ENCODE peak calls at places on chromosomes 12 and 14, in seven cellular contexts. Z, X, B, Q, L, O and M are unnamed samples.

GRCh38 chr14:82806426-82806825 is 1272.8 kb upstream of the SEL1L start:
- DNase-seq in Q (no peak), O (no peak), B (no peak), Z (no peak), L (no peak), X (no peak), M (no peak)

GRCh38 chr12:57638096-57638495 is 5.1 kb upstream of the B4GALNT1 start:
- DNase-seq in O (no peak), Q (no peak), Z (no peak), X (no peak), B (no peak), L (no peak), M (no peak)

GRCh38 chr12:24911284-24911791 is 37.6 kb downstream of the BCAT1 start:
- DNase-seq in Q (no peak), O (no peak), X (no peak), L (no peak), B (no peak), Z (no peak), M (no peak)

GRCh38 chr12:76226397-76226796 is 121.8 kb downstream of the BBS10 start:
- DNase-seq in L (peak; percentile 29), Q (no peak), Z (no peak), O (no peak), B (no peak), X (no peak), M (no peak)

GRCh38 chr12:70919597-70920035 is 922 bp downstream of the PTPRR start:
- DNase-seq in X (no peak), O (no peak), L (no peak), B (no peak), Z (no peak), Q (no peak), M (no peak)

GRCh38 chr12:114512351-114512750 is 106.4 kb upstream of the TBX5 start:
- DNase-seq in Q (no peak), Z (no peak), X (no peak), L (no peak), B (no peak), O (no peak), M (no peak)

GRCh38 chr14:103121846-103122577 is 1.2 kb upstream of the TNFAIP2 start:
- DNase-seq in X (no peak), O (peak; percentile 44), L (peak; percentile 96), Z (peak; percentile 93), Q (no peak), B (peak; percentile 77), M (no peak)

GRCh38 chr12:111673503-111673902 is 12.3 kb downstream of the BRAP start:
- DNase-seq in O (no peak), Z (no peak), B (no peak), X (no peak), Q (no peak), L (no peak), M (no peak)

GRCh38 chr12:32964981-32965585 is 68.5 kb upstream of the PKP2 start:
- DNase-seq in B (no peak), Q (no peak), X (no peak), Z (no peak), O (no peak), L (no peak), M (no peak)

GRCh38 chr12:28367326-28367725 is 177.1 kb downstream of the CCDC91 start:
- DNase-seq in X (no peak), L (no peak), B (no peak), Q (no peak), Z (no peak), O (no peak), M (no peak)

DNA sequence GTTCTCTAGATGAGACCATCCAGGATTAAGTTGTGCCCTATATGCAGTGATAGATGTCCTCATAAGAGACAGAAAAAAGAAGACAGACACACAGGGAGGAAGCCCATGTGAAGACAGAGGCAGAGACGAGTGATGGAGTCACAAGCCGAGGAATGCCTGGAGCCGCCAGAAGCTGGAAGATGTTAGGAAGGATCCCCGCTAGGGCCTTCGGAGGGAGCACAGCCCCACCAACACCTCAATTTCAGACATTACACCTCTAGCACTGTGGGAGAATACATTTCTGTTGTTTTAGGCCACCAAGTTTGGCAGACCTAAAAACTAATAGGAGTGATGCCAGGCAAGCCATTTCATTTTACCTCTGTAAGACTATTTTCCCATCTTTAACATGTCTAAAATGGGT is 458.5 kb downstream of the MED13L start:
- DNase-seq in B (no peak), Q (no peak), L (no peak), X (no peak), O (no peak), Z (no peak), M (no peak)
- TF ChIP-seq CTCF in B (no peak), Q (no peak), L (no peak), X (no peak), O (no peak), Z (no peak), M (no peak)

GRCh38 chr12:42326466-42327226 is 679 bp downstream of the PPHLN1 start:
- DNase-seq in O (no peak), Z (no peak), Q (no peak), X (no peak), L (no peak), B (peak; percentile 9), M (no peak)

GRCh38 chr12:42323856-42324255 is 2.0 kb downstream of the ZCRB1 start:
- DNase-seq in B (no peak), L (no peak), O (no peak), X (no peak), Q (no peak), Z (no peak), M (no peak)

GRCh38 chr12:42325326-42325775 is 543 bp downstream of the ZCRB1 start:
- DNase-seq in L (no peak), O (no peak), B (no peak), X (no peak), Z (no peak), Q (no peak), M (no peak)

GRCh38 chr12:42327227-42327590 is 1.2 kb downstream of the PPHLN1 start:
- DNase-seq in X (no peak), Q (no peak), B (no peak), Z (no peak), O (no peak), L (no peak), M (no peak)

DNA sequence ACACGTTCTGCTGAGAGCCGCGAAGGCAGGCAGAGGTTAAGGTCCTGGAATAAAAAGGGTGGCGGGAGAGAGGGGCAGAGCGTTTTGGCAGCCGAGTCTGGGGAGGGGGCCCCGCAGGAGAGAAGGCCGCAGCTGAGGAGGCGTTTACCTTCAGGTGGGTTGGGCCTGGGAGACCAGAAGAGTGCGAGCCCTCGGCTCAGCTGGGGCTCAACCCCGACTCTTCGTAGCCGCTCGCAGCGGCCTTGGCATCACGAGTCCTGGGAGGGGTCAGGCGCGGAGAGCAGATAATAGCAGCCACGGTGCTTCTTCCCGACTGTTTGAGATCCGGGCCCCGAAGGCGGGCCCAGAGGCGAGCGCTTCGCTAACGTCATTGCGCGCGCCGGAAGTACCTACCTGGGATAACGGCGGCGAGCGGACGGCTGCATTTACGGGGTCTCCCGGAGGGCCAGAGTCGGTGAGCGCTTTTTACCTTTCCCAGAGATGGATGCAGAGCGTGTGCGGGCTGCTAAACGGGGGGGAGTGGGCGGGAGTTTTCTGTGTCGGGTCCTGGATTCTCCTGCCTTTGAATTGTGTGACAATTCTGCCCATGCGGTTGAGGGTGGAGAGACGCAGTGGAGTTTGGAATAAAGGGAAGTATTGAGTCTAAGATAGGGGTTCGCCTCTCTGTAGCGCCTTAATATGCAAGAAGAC is at the start of the genes PPHLN1 and ZCRB1:
- DNase-seq in X (peak; percentile 22), Q (peak; percentile 54), O (peak; percentile 57), B (peak; percentile 87), Z (peak; percentile 87), L (peak; percentile 96), M (peak; percentile 77)
- TF ChIP-seq CTCF in X (peak; percentile 9), Q (no peak), O (no peak), B (no peak), Z (no peak), L (no peak), M (no peak)

GRCh38 chr12:34372003-34372402 is 349.7 kb downstream of the ALG10 start:
- DNase-seq in X (no peak), Z (no peak), O (no peak), Q (no peak), L (no peak), B (no peak), M (no peak)

GRCh38 chr12:34371050-34371449 is 348.8 kb downstream of the ALG10 start:
- DNase-seq in B (no peak), Z (no peak), L (no peak), O (no peak), Q (no peak), X (no peak), M (no peak)

GRCh38 chr12:34363050-34363673 is 340.9 kb downstream of the ALG10 start:
- DNase-seq in L (no peak), B (no peak), Q (no peak), O (no peak), X (no peak), Z (no peak), M (no peak)

GRCh38 chr12:34373926-34374325 is 351.6 kb downstream of the ALG10 start:
- DNase-seq in O (no peak), B (no peak), Z (no peak), L (no peak), X (no peak), Q (no peak), M (no peak)

GRCh38 chr12:34368079-34368478 is 345.8 kb downstream of the ALG10 start:
- DNase-seq in B (no peak), X (no peak), Q (no peak), O (no peak), Z (no peak), L (no peak), M (no peak)
- TF ChIP-seq CTCF in B (no peak), X (no peak), Q (no peak), O (no peak), Z (no peak), L (no peak), M (no peak)

GRCh38 chr14:71469936-71470335 is 462.3 kb upstream of the RGS6 start:
- DNase-seq in Q (no peak), B (no peak), O (no peak), Z (no peak), X (no peak), L (no peak), M (no peak)
- TF ChIP-seq CTCF in Q (no peak), B (no peak), O (no peak), Z (no peak), X (no peak), L (no peak), M (no peak)

DNA sequence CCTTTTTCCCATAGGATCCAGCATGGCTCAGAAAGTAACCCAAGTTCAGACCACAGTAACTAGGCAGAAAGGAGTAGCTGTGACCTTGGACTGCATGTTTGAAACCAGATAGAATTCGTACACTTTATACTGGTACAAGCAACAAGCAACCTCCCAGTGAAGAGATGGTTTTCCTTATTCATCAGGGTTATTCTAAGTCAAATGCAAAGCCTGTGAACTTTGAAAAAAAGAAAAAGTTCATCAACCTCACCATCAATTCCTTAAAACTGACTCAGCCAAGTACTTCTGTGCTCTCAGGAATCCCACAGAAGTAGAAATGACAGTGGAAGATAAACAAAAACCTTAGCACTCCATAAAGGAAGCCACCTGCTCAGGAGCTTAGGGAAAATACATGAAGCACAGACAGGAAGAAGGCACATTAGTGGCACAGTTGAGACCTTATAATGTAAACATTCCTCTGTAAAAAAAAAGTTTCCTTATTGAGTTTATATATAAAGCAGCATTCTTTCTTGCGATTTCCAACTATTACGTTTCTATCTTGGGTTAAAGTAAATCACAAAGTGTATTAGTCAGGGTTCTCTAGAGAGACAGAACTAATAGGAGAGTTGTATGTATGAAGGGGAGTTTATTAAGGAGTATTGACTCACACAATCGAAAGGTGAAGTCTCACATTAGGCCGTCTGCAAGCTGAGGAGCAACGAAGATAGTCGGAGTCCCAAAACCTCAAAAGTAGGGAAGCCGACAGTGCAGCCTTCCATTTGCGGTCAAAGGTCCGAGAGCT is 398.4 kb downstream of the DAD1 start:
- DNase-seq in X (no peak), Q (no peak), O (no peak), Z (no peak), L (no peak), B (no peak), M (no peak)
- TF ChIP-seq CTCF in X (no peak), Q (no peak), O (no peak), Z (no peak), L (no peak), B (no peak), M (no peak)

GRCh38 chr12:131911851-131912525 is 17.1 kb upstream of the PUS1 start:
- DNase-seq in O (no peak), L (no peak), Z (no peak), Q (no peak), B (no peak), X (no peak), M (no peak)
- TF ChIP-seq CTCF in O (no peak), L (no peak), Z (no peak), Q (no peak), B (no peak), X (no peak), M (no peak)